ENCODE peak calls at places on chromosomes 7 and 10, in eight cellular contexts. Q is trophoblast cell; W is hippocampal formation; L is AG08395; M is EL; V is stimulated activated CD8-positive, alpha-beta memory T cell treated with anti-CD3 and anti-CD28 coated beads, Interleukin-4, amount 100 ng/mL, for 24 hours; Y is naive thymus-derived CD8-positive, alpha-beta T cell; T is NCI-H774. N is an unnamed sample.

GRCh38 chr7:80735330-80735729 is 96.9 kb downstream of the CD36 start:
- DNase-seq in W (no peak), Y (no peak), V (no peak), Q (no peak), L (no peak), T (no peak), M (no peak), N (no peak)

GRCh38 chr10:109962247-109962646 is 38.9 kb upstream of the XPNPEP1 start:
- DNase-seq in Y (no peak), W (no peak), V (no peak), T (no peak), L (no peak), Q (no peak), M (no peak), N (no peak)

GRCh38 chr10:110010076-110011069 is 2.6 kb downstream of the ADD3 start:
- DNase-seq in M (no peak), Q (no peak), T (no peak), V (no peak), Y (peak), W (no peak), L (no peak), N (no peak)

GRCh38 chr7:81482600-81483186 is 287.2 kb downstream of the HGF start:
- DNase-seq in L (peak), M (peak), V (no peak), W (no peak), T (no peak), Y (no peak), Q (no peak), N (no peak)

GRCh38 chr7:128869138-128869943 is 6.7 kb downstream of the ATP6V1F start:
- DNase-seq in V (peak), L (peak), M (peak), T (peak), W (peak), Y (peak), Q (peak), N (no peak)

GRCh38 chr10:34731885-34732701 is 83.0 kb downstream of the PARD3 start:
- DNase-seq in W (no peak), M (peak), T (no peak), Y (no peak), V (no peak), L (peak), Q (no peak), N (no peak)

GRCh38 chr7:157211710-157212109 is 73.0 kb downstream of the UBE3C start:
- DNase-seq in W (no peak), T (no peak), L (peak), Y (no peak), Q (no peak), V (no peak), M (peak), N (no peak)

GRCh38 chr10:72783290-72783689 is 91.3 kb downstream of the MCU start:
- DNase-seq in W (no peak), V (no peak), Y (no peak), T (no peak), M (no peak), Q (no peak), L (no peak), N (no peak)

GRCh38 chr10:49144021-49144720 is 10.3 kb upstream of the FAM170B start:
- DNase-seq in V (no peak), L (peak), T (no peak), W (no peak), Y (no peak), M (peak), Q (no peak), N (no peak)

N was measured in coronary artery.